ENCODE peak calls at places on chromosomes 16 and 17, in five cellular contexts. S is adrenal gland; L is anterior cingulate cortex; G is ELR; K is CD4-positive, CD25-positive, alpha-beta regulatory T cell. B is an unnamed sample.

GRCh38 chr17:7440113-7440822 is 956 bp downstream of the FGF11 start:
- DNase-seq in S (peak; percentile 93), K (no peak), L (no peak), G (peak; percentile 35), B (peak; percentile 62)

GRCh38 chr16:29994613-29995329 is 646 bp downstream of the HIRIP3 start:
- DNase-seq in K (no peak), L (no peak), G (peak; percentile 97), S (no peak), B (no peak)

GRCh38 chr17:3582921-3583320 is 25.3 kb upstream of the TRPV3 start:
- DNase-seq in K (no peak), G (no peak), L (no peak), S (no peak), B (no peak)

GRCh38 chr16:69927056-69927757 is 23.9 kb upstream of the CLEC18A start:
- DNase-seq in S (peak; percentile 89), L (no peak), K (no peak), G (no peak), B (no peak)

GRCh38 chr16:2337431-2338296 is 2.9 kb downstream of the ABCA3 start:
- DNase-seq in G (no peak), L (no peak), K (no peak), S (no peak), B (no peak)

GRCh38 chr17:58587713-58588117 is 73.3 kb upstream of the MTMR4 start:
- DNase-seq in K (peak; percentile 38), L (no peak), G (peak; percentile 65), S (peak; percentile 61), B (peak; percentile 66)

GRCh38 chr17:41456206-41456605 is 11.0 kb downstream of the KRT32 start:
- DNase-seq in K (no peak), L (no peak), G (peak; percentile 12), S (no peak), B (no peak)

GRCh38 chr17:79956853-79957252 is 78.8 kb downstream of the TBC1D16 start:
- DNase-seq in L (no peak), G (no peak), K (no peak), S (peak; percentile 6), B (peak; percentile 37)

GRCh38 chr16:69589434-69590269 is 23.9 kb downstream of the NFAT5 start:
- DNase-seq in L (no peak), K (no peak), G (peak; percentile 15), S (no peak), B (no peak)

GRCh38 chr16:55001931-55002330 is 71.3 kb downstream of the IRX5 start:
- DNase-seq in L (no peak), G (peak; percentile 2), K (no peak), S (no peak), B (peak; percentile 1)

GRCh38 chr16:2969545-2970521 is 685 bp downstream of the PAQR4 start:
- DNase-seq in L (no peak), S (peak; percentile 83), G (peak; percentile 79), K (peak; percentile 51), B (no peak)

GRCh38 chr16:86570542-86571196 is 4.0 kb downstream of the FOXC2 start:
- DNase-seq in G (no peak), S (no peak), L (no peak), K (no peak), B (no peak)

GRCh38 chr16:4529085-4530060 is 9.2 kb downstream of the CDIP1 start:
- DNase-seq in G (peak; percentile 43), K (peak; percentile 47), S (no peak), L (no peak), B (no peak)

GRCh38 chr17:41785876-41786226 is 660 bp downstream of the JUP start:
- DNase-seq in K (no peak), S (no peak), L (no peak), G (no peak), B (no peak)

GRCh38 chr17:73286863-73287296 is 24.9 kb downstream of the CDC42EP4 start:
- DNase-seq in S (peak; percentile 66), G (no peak), K (no peak), L (no peak), B (no peak)

GRCh38 chr16:60142991-60143705 is 1409.0 kb upstream of the GOT2 start:
- DNase-seq in S (no peak), K (no peak), G (peak; percentile 72), L (no peak), B (no peak)

B was measured in left lobe of liver.